ENCODE peak calls at places on chromosomes 11 and 22, in four cellular contexts. H, L, Y and Q are unnamed samples.

GRCh38 chr22:31192513-31192912 is 19.6 kb upstream of the LIMK2 start:
- DNase-seq in H (peak; percentile 86), L (no peak), Y (no peak), Q (no peak)

GRCh38 chr22:50530280-50530856 is 556 bp upstream of the TYMP start:
- DNase-seq in H (peak; percentile 85), L (peak; percentile 54), Y (no peak), Q (peak; percentile 49)

GRCh38 chr11:104917259-104918112 is 19.2 kb upstream of the CASP12 start:
- DNase-seq in H (no peak), L (no peak), Y (no peak), Q (no peak)

GRCh38 chr22:24107668-24108067 is 73.6 kb upstream of the SUSD2 start:
- DNase-seq in H (peak; percentile 59), L (no peak), Y (no peak), Q (peak; percentile 61)

GRCh38 chr11:43925932-43926505 is 16.4 kb upstream of the C11orf96 start:
- DNase-seq in H (no peak), L (no peak), Y (no peak), Q (no peak)

GRCh38 chr11:116513894-116514293 is 258.9 kb downstream of the BUD13 start:
- DNase-seq in H (no peak), L (no peak), Y (peak; percentile 66), Q (peak; percentile 12)

GRCh38 chr11:1572200-1573076 is at the start of gene DUSP8:
- DNase-seq in H (peak; percentile 90), L (peak; percentile 87), Y (peak; percentile 93), Q (peak; percentile 77)

GRCh38 chr11:131661137-131661536 is 290.7 kb downstream of the NTM start:
- DNase-seq in H (no peak), L (no peak), Y (no peak), Q (no peak)

GRCh38 chr22:18067121-18067520 is 10.7 kb upstream of the PEX26 start:
- DNase-seq in H (no peak), L (no peak), Y (no peak), Q (no peak)

GRCh38 chr11:122038543-122038942 is 77.5 kb downstream of the BLID start:
- DNase-seq in H (peak; percentile 42), L (no peak), Y (no peak), Q (peak; percentile 77)

GRCh38 chr22:22460635-22461034 is 47.9 kb downstream of the ZNF280B start:
- DNase-seq in H (no peak), L (no peak), Y (peak; percentile 80), Q (no peak)

GRCh38 chr11:8031248-8032115 is 44.3 kb downstream of the EIF3F start:
- DNase-seq in H (no peak), L (no peak), Y (no peak), Q (no peak)

GRCh38 chr11:48109046-48109666 is 107.5 kb upstream of the OR4B1 start:
- DNase-seq in H (peak; percentile 45), L (peak; percentile 71), Y (peak; percentile 54), Q (no peak)

DNA sequence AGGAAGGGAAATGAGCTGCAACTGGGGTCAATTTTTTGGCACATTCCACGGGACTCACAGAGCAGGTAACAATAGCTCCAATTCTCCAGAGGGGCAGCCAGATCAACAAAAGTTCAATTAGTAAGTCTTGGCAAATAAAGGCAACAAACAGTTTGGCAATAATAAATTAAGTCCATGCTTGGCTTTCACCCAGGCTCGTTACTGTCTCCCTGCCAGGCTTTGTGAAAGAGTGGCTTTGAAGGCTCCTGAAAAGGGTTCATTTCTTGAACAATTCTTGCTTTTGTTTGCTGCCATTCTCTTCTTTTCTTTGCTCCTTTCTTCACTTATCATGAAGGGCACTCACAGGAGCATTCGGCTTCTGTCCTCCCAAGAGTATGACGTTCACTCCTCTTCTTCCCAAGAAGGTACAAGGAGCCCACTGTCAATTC is 123.4 kb downstream of the APIP start:
- DNase-seq in H (no peak), L (no peak), Y (no peak), Q (no peak)
- H3K4me3 ChIP-seq in H (no peak overlapping the region), L (no peak overlapping the region), Y (no peak overlapping the region), Q (no peak overlapping the region)

GRCh38 chr11:120168960-120169681 is 31.2 kb upstream of the TRIM29 start:
- DNase-seq in H (peak; percentile 77), L (peak; percentile 60), Y (peak; percentile 78), Q (peak; percentile 42)
- TF ChIP-seq CTCF in H (peak; percentile 26), L (peak; percentile 65), Y (peak; percentile 86), Q (peak; percentile 42)

GRCh38 chr22:41683052-41683451 is 5.6 kb downstream of the SNU13 start:
- DNase-seq in H (no peak), L (no peak), Y (no peak), Q (no peak)
- H3K4me3 ChIP-seq in H (peak overlapping the region; percentile 69), L (no peak overlapping the region), Y (peak overlapping the region; percentile 65), Q (no peak overlapping the region)

GRCh38 chr11:114587398-114587953 is 8.1 kb downstream of the NXPE4 start:
- DNase-seq in H (no peak), L (no peak), Y (no peak), Q (no peak)

GRCh38 chr11:114586797-114587196 is 8.8 kb downstream of the NXPE4 start:
- DNase-seq in H (no peak), L (no peak), Y (peak; percentile 18), Q (no peak)
- TF ChIP-seq CTCF in H (no peak), L (no peak), Y (no peak), Q (no peak)

GRCh38 chr22:38456272-38456837 is 1.4 kb upstream of the KCNJ4 start:
- DNase-seq in H (no peak), L (no peak), Y (no peak), Q (no peak)
- H3K4me3 ChIP-seq in H (no peak overlapping the region), L (peak overlapping the region; percentile 62), Y (no peak overlapping the region), Q (no peak overlapping the region)

GRCh38 chr22:44067901-44068300 is 43.8 kb downstream of the PARVB start:
- DNase-seq in H (no peak), L (no peak), Y (no peak), Q (no peak)

GRCh38 chr22:44067033-44067432 is 42.9 kb downstream of the PARVB start:
- DNase-seq in H (peak; percentile 7), L (no peak), Y (no peak), Q (no peak)

GRCh38 chr22:44068422-44069191 is 44.5 kb downstream of the PARVB start:
- DNase-seq in H (no peak), L (no peak), Y (no peak), Q (no peak)

DNA sequence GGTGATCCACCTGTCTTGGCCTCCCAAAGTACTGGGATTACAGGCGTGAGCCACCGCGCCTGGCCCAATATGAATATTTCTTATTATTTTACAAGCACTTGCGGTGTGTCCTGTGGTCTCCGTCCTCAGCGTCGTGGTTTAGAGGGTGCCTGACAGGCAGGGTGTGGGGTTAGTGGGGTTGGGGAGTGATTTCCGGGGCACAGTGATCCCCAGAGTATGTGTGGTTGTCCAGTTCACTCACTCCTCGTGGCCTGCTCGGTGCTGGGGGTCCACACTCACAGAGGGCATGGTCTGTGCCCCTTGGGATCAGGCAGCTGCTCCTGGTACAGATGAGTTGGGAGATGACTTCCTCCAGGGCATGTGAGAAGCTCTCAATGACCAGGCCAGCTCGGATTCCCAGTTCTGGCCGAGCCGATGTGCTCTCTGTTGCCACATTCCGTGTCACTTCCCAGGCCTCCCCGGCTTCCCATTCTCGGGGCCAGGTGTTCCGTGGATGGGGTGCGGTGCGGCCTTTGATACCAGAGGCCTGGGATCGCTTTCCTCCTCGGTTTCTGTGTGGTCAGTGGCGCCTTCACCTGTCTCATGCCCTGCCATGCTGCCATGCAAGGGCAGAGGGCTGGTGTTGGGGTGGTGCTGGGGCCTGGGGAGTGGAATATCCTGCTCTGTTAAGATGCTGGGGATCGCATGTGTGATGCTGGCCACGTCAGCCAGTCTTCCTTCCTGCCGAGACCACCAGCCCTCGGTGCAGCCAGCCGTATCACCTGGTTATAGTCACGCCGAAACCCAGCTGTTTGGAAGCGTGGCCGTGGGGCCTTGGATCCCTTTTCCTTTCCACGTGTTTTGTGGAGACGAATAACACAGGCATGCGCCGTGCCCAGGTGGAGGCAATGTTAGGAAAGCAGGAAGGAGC is 39.6 kb downstream of the PARVB start:
- DNase-seq in H (no peak), L (no peak), Y (no peak), Q (no peak)
- TF ChIP-seq CTCF in H (no peak), L (no peak), Y (no peak), Q (no peak)